ENCODE peak calls at places on chromosomes 13 and 19, in five cellular contexts. One of them, this sample, is unnamed.

GRCh38 chr13:41995946-41996345 is 35.0 kb upstream of the VWA8 start:
- DNase-seq in mesenchymal stem cell: peak
- DNase-seq in H1: no peak
- DNase-seq in trophoblast cell: no peak
- DNase-seq in neuronal stem cell: no peak
- DNase-seq in this sample: no peak

GRCh38 chr19:31214086-31214485 is 135.2 kb downstream of the TSHZ3 start:
- DNase-seq in mesenchymal stem cell: peak
- DNase-seq in trophoblast cell: peak
- DNase-seq in H1: no peak
- DNase-seq in neuronal stem cell: no peak
- DNase-seq in this sample: no peak

GRCh38 chr19:1057185-1057857 is 9.6 kb upstream of the ARHGAP45 start:
- DNase-seq in neuronal stem cell: no peak
- DNase-seq in mesenchymal stem cell: peak
- DNase-seq in trophoblast cell: peak
- DNase-seq in H1: no peak
- DNase-seq in this sample: peak

GRCh38 chr13:92158335-92158734 is 759.9 kb downstream of the GPC5 start:
- DNase-seq in mesenchymal stem cell: peak
- DNase-seq in neuronal stem cell: no peak
- DNase-seq in trophoblast cell: no peak
- DNase-seq in H1: no peak
- DNase-seq in this sample: no peak

GRCh38 chr13:110625771-110626321 is 10.5 kb downstream of the NAXD start:
- DNase-seq in mesenchymal stem cell: no peak
- DNase-seq in trophoblast cell: no peak
- DNase-seq in neuronal stem cell: no peak
- DNase-seq in H1: no peak
- DNase-seq in this sample: no peak

GRCh38 chr13:99496322-99497142 is 4.7 kb upstream of the TM9SF2 start:
- DNase-seq in mesenchymal stem cell: peak
- DNase-seq in H1: no peak
- DNase-seq in trophoblast cell: peak
- DNase-seq in neuronal stem cell: no peak
- DNase-seq in this sample: peak

GRCh38 chr13:28792992-28793391 is 27.1 kb upstream of the MTUS2 start:
- DNase-seq in H1: no peak
- DNase-seq in neuronal stem cell: no peak
- DNase-seq in trophoblast cell: peak
- DNase-seq in mesenchymal stem cell: peak
- DNase-seq in this sample: no peak

GRCh38 chr13:76723551-76724232 is 162.5 kb downstream of the KCTD12 start:
- DNase-seq in mesenchymal stem cell: peak
- DNase-seq in neuronal stem cell: no peak
- DNase-seq in H1: peak
- DNase-seq in trophoblast cell: peak
- DNase-seq in this sample: peak

GRCh38 chr13:24606486-24607170 is 73.6 kb upstream of the ATP12A start:
- DNase-seq in trophoblast cell: peak
- DNase-seq in H1: no peak
- DNase-seq in neuronal stem cell: no peak
- DNase-seq in mesenchymal stem cell: no peak
- DNase-seq in this sample: no peak

GRCh38 chr13:21997726-21998125 is 326.9 kb downstream of the FGF9 start:
- DNase-seq in H1: no peak
- DNase-seq in neuronal stem cell: no peak
- DNase-seq in trophoblast cell: no peak
- DNase-seq in mesenchymal stem cell: no peak
- DNase-seq in this sample: no peak

GRCh38 chr13:50627111-50627510 is 216.4 kb downstream of the DLEU7 start:
- DNase-seq in H1: no peak
- DNase-seq in neuronal stem cell: no peak
- DNase-seq in mesenchymal stem cell: no peak
- DNase-seq in trophoblast cell: peak
- DNase-seq in this sample: no peak

GRCh38 chr19:3612901-3613741 is 6.4 kb upstream of the TBXA2R start:
- DNase-seq in neuronal stem cell: no peak
- DNase-seq in trophoblast cell: no peak
- DNase-seq in H1: peak
- DNase-seq in mesenchymal stem cell: no peak
- DNase-seq in this sample: peak

GRCh38 chr13:25415196-25415595 is 43.4 kb downstream of the ATP8A2 start:
- DNase-seq in trophoblast cell: no peak
- DNase-seq in mesenchymal stem cell: no peak
- DNase-seq in H1: no peak
- DNase-seq in neuronal stem cell: no peak
- DNase-seq in this sample: no peak

GRCh38 chr13:105672911-105673310 is 862.6 kb downstream of the EFNB2 start:
- DNase-seq in neuronal stem cell: no peak
- DNase-seq in mesenchymal stem cell: no peak
- DNase-seq in trophoblast cell: no peak
- DNase-seq in H1: no peak
- DNase-seq in this sample: no peak

GRCh38 chr13:25281937-25282332 is 5.4 kb downstream of the MTMR6 start:
- DNase-seq in trophoblast cell: no peak
- DNase-seq in mesenchymal stem cell: no peak
- DNase-seq in neuronal stem cell: no peak
- DNase-seq in H1: no peak
- DNase-seq in this sample: no peak

GRCh38 chr13:43261018-43261417 is 237.6 kb downstream of the DNAJC15 start:
- DNase-seq in mesenchymal stem cell: peak
- DNase-seq in H1: no peak
- DNase-seq in trophoblast cell: peak
- DNase-seq in neuronal stem cell: no peak
- DNase-seq in this sample: no peak

GRCh38 chr13:46607768-46608553 is 55.0 kb downstream of the LRCH1 start:
- DNase-seq in mesenchymal stem cell: no peak
- DNase-seq in neuronal stem cell: no peak
- DNase-seq in H1: no peak
- DNase-seq in trophoblast cell: no peak
- DNase-seq in this sample: no peak

GRCh38 chr13:106033634-106034033 is 501.8 kb downstream of the EFNB2 start:
- DNase-seq in neuronal stem cell: no peak
- DNase-seq in trophoblast cell: peak
- DNase-seq in H1: no peak
- DNase-seq in mesenchymal stem cell: peak
- DNase-seq in this sample: no peak

GRCh38 chr13:77918391-77919261 is at the start of gene EDNRB:
- DNase-seq in mesenchymal stem cell: peak
- DNase-seq in H1: peak
- DNase-seq in neuronal stem cell: peak
- DNase-seq in trophoblast cell: peak
- DNase-seq in this sample: peak

GRCh38 chr13:111159362-111160320 is 44.5 kb downstream of the ARHGEF7 start:
- DNase-seq in mesenchymal stem cell: no peak
- DNase-seq in neuronal stem cell: no peak
- DNase-seq in trophoblast cell: no peak
- DNase-seq in H1: no peak
- DNase-seq in this sample: no peak

GRCh38 chr13:90552702-90553101 is 794.8 kb upstream of the MIR17HG start:
- DNase-seq in mesenchymal stem cell: no peak
- DNase-seq in trophoblast cell: peak
- DNase-seq in neuronal stem cell: no peak
- DNase-seq in H1: no peak
- DNase-seq in this sample: no peak

GRCh38 chr13:39232999-39233398 is 194.7 kb downstream of the NHLRC3 start:
- DNase-seq in neuronal stem cell: no peak
- DNase-seq in trophoblast cell: no peak
- DNase-seq in H1: no peak
- DNase-seq in mesenchymal stem cell: no peak
- DNase-seq in this sample: no peak

GRCh38 chr19:9705836-9706235 is 30.9 kb upstream of the ZNF562 start:
- DNase-seq in H1: no peak
- DNase-seq in trophoblast cell: no peak
- DNase-seq in neuronal stem cell: no peak
- DNase-seq in mesenchymal stem cell: no peak
- DNase-seq in this sample: no peak

GRCh38 chr19:43901395-43902390 is 33.4 kb downstream of the ZNF45 start:
- DNase-seq in mesenchymal stem cell: peak
- DNase-seq in neuronal stem cell: peak
- DNase-seq in trophoblast cell: peak
- DNase-seq in H1: peak
- DNase-seq in this sample: peak

GRCh38 chr19:6533000-6533328 is 2.1 kb downstream of the TNFSF9 start:
- DNase-seq in mesenchymal stem cell: no peak
- DNase-seq in H1: no peak
- DNase-seq in trophoblast cell: no peak
- DNase-seq in neuronal stem cell: no peak
- DNase-seq in this sample: peak

GRCh38 chr19:44845286-44845611 is 848 bp upstream of the NECTIN2 start:
- DNase-seq in neuronal stem cell: no peak
- DNase-seq in H1: peak
- DNase-seq in trophoblast cell: peak
- DNase-seq in mesenchymal stem cell: no peak
- DNase-seq in this sample: no peak

GRCh38 chr13:75635101-75635620 is 969 bp upstream of the LMO7 start:
- DNase-seq in mesenchymal stem cell: peak
- DNase-seq in trophoblast cell: peak
- DNase-seq in H1: no peak
- DNase-seq in neuronal stem cell: no peak
- DNase-seq in this sample: peak

GRCh38 chr13:99366075-99366987 is 59.1 kb upstream of the GPR183 start:
- DNase-seq in H1: peak
- DNase-seq in trophoblast cell: no peak
- DNase-seq in neuronal stem cell: no peak
- DNase-seq in mesenchymal stem cell: no peak
- DNase-seq in this sample: no peak

GRCh38 chr13:91399189-91400093 is 1.0 kb downstream of the GPC5 start:
- DNase-seq in H1: no peak
- DNase-seq in trophoblast cell: no peak
- DNase-seq in mesenchymal stem cell: no peak
- DNase-seq in neuronal stem cell: no peak
- DNase-seq in this sample: no peak

GRCh38 chr19:31529121-31529520 is 179.9 kb upstream of the TSHZ3 start:
- DNase-seq in mesenchymal stem cell: no peak
- DNase-seq in neuronal stem cell: no peak
- DNase-seq in H1: peak
- DNase-seq in trophoblast cell: peak
- DNase-seq in this sample: no peak

GRCh38 chr19:51861870-51862622 is 25.7 kb downstream of the ZNF577 start:
- DNase-seq in mesenchymal stem cell: no peak
- DNase-seq in neuronal stem cell: no peak
- DNase-seq in H1: no peak
- DNase-seq in trophoblast cell: no peak
- DNase-seq in this sample: no peak

GRCh38 chr13:37070956-37071355 is 11.5 kb upstream of the SUPT20H start:
- DNase-seq in trophoblast cell: no peak
- DNase-seq in neuronal stem cell: no peak
- DNase-seq in H1: no peak
- DNase-seq in mesenchymal stem cell: no peak
- DNase-seq in this sample: no peak

DNA sequence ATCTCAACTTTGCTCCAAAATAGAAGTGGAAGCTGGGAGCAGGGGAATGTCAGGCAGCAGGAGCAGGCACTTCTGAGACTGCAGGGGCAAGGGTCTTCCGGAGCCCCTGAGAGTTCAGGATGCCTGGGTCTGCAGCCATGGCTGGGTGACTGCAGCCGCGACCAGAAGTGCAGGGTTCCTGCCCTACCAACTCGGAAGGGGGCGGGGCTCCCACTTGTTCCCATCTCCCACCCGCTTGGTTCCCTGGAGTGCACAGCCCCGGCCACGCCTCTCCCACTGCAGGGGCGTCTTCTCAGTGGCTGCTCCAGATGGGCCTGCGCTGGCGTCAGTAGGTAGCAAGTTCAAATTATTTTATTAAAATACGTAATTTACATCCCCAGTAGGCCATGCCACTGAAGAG is 1631.7 kb downstream of the OLFM4 start:
- DNase-seq in H1: no peak
- DNase-seq in trophoblast cell: no peak
- DNase-seq in neuronal stem cell: no peak
- DNase-seq in mesenchymal stem cell: no peak
- DNase-seq in this sample: no peak
- H3K27ac ChIP-seq in H1: no peak
- H3K27ac ChIP-seq in trophoblast cell: no peak
- H3K27ac ChIP-seq in neuronal stem cell: no peak
- H3K27ac ChIP-seq in mesenchymal stem cell: no peak
- H3K27ac ChIP-seq in this sample: no peak

GRCh38 chr13:112329376-112329775 is 46.8 kb upstream of the SPACA7 start:
- DNase-seq in trophoblast cell: no peak
- DNase-seq in neuronal stem cell: no peak
- DNase-seq in mesenchymal stem cell: no peak
- DNase-seq in H1: no peak
- DNase-seq in this sample: no peak

GRCh38 chr13:112325941-112326645 is 50.1 kb upstream of the SPACA7 start:
- DNase-seq in trophoblast cell: no peak
- DNase-seq in H1: no peak
- DNase-seq in neuronal stem cell: no peak
- DNase-seq in mesenchymal stem cell: no peak
- DNase-seq in this sample: no peak

GRCh38 chr13:112325142-112325808 is 50.9 kb upstream of the SPACA7 start:
- DNase-seq in trophoblast cell: no peak
- DNase-seq in neuronal stem cell: no peak
- DNase-seq in H1: no peak
- DNase-seq in mesenchymal stem cell: no peak
- DNase-seq in this sample: no peak

GRCh38 chr13:112328936-112329335 is 47.2 kb upstream of the SPACA7 start:
- DNase-seq in mesenchymal stem cell: no peak
- DNase-seq in neuronal stem cell: no peak
- DNase-seq in H1: no peak
- DNase-seq in trophoblast cell: no peak
- DNase-seq in this sample: no peak

GRCh38 chr13:112326821-112327370 is 49.3 kb upstream of the SPACA7 start:
- DNase-seq in neuronal stem cell: no peak
- DNase-seq in mesenchymal stem cell: no peak
- DNase-seq in H1: no peak
- DNase-seq in trophoblast cell: no peak
- DNase-seq in this sample: no peak
- H2BK12ac ChIP-seq in neuronal stem cell: peak
- H2BK12ac ChIP-seq in mesenchymal stem cell: no peak
- H2BK12ac ChIP-seq in H1: peak
- H2BK12ac ChIP-seq in trophoblast cell: no peak
- H2BK12ac ChIP-seq in this sample: no peak

DNA sequence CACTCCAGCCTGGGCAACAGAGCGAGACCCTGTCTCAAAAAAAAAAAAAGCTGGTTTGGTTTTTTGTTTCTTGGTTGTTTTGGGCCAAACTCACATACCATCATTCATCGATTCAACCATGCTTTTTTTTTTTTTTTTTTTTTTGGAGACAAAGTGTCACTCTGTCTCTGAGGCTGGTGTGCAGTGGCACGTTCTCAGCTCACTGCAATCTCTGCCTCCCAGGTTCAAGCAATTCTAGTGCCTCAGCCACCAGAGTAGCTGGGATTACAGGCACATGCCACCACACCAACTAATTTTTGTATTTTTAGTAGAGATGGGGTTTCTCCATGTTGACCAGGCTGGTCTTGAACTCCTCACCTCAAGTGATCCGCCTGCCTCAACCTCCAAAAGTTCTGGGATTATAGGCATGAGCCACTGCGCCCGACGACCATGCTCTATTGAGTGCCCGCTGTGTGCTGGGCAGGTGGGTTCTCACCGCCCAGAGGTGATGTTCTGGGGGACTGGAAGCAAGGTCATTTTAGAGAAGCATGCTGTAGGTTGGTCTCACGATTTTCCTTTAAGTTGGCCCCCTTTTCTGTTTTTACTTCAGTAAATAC is 8.1 kb upstream of the JUND start:
- DNase-seq in neuronal stem cell: no peak
- DNase-seq in mesenchymal stem cell: no peak
- DNase-seq in H1: no peak
- DNase-seq in trophoblast cell: no peak
- DNase-seq in this sample: no peak
- H3K27ac ChIP-seq in neuronal stem cell: no peak
- H3K27ac ChIP-seq in mesenchymal stem cell: no peak
- H3K27ac ChIP-seq in H1: no peak
- H3K27ac ChIP-seq in trophoblast cell: peak
- H3K27ac ChIP-seq in this sample: no peak

GRCh38 chr19:49984491-49984890 is 23.5 kb upstream of the SIGLEC11 start:
- DNase-seq in H1: no peak
- DNase-seq in trophoblast cell: no peak
- DNase-seq in neuronal stem cell: no peak
- DNase-seq in mesenchymal stem cell: no peak
- DNase-seq in this sample: no peak
- H2BK12ac ChIP-seq in H1: no peak
- H2BK12ac ChIP-seq in trophoblast cell: no peak
- H2BK12ac ChIP-seq in neuronal stem cell: no peak
- H2BK12ac ChIP-seq in mesenchymal stem cell: no peak
- H2BK12ac ChIP-seq in this sample: no peak

This sample was measured in H9.